ENCODE peak calls at places on chromosome 9, in eight cellular contexts. One of them, this sample, is unnamed.

GRCh38 chr9:94745806-94746540 is 19.5 kb downstream of the AOPEP start:
- DNase-seq in psoas muscle: no peak
- DNase-seq in HS-5: no peak
- DNase-seq in RPMI7951: no peak
- DNase-seq in PC-9: no peak
- DNase-seq in astrocyte of the spinal cord: no peak
- DNase-seq in NCI-H2081 treated with DMSO at 0.1 percent for 48 hours: no peak
- DNase-seq in NCI-H1105: no peak
- DNase-seq in this sample: no peak

GRCh38 chr9:76701441-76702031 is 62.7 kb upstream of the PCA3 start:
- DNase-seq in astrocyte of the spinal cord: peak
- DNase-seq in NCI-H2081 treated with DMSO at 0.1 percent for 48 hours: no peak
- DNase-seq in psoas muscle: no peak
- DNase-seq in PC-9: no peak
- DNase-seq in NCI-H1105: no peak
- DNase-seq in RPMI7951: no peak
- DNase-seq in HS-5: no peak
- DNase-seq in this sample: no peak

GRCh38 chr9:127122176-127123151 is at the start of gene ANGPTL2:
- DNase-seq in NCI-H1105: peak
- DNase-seq in NCI-H2081 treated with DMSO at 0.1 percent for 48 hours: no peak
- DNase-seq in HS-5: peak
- DNase-seq in psoas muscle: peak
- DNase-seq in RPMI7951: peak
- DNase-seq in PC-9: peak
- DNase-seq in astrocyte of the spinal cord: peak
- DNase-seq in this sample: no peak

GRCh38 chr9:113456235-113456634 is 7.3 kb upstream of the RGS3 start:
- DNase-seq in NCI-H2081 treated with DMSO at 0.1 percent for 48 hours: no peak
- DNase-seq in RPMI7951: peak
- DNase-seq in astrocyte of the spinal cord: no peak
- DNase-seq in psoas muscle: no peak
- DNase-seq in HS-5: no peak
- DNase-seq in PC-9: no peak
- DNase-seq in NCI-H1105: no peak
- DNase-seq in this sample: no peak

GRCh38 chr9:33818832-33819500 is 2.0 kb downstream of the UBE2R2 start:
- DNase-seq in HS-5: peak
- DNase-seq in RPMI7951: peak
- DNase-seq in NCI-H2081 treated with DMSO at 0.1 percent for 48 hours: no peak
- DNase-seq in NCI-H1105: no peak
- DNase-seq in PC-9: no peak
- DNase-seq in astrocyte of the spinal cord: peak
- DNase-seq in psoas muscle: no peak
- DNase-seq in this sample: no peak

GRCh38 chr9:18896004-18896403 is 137.0 kb downstream of the SAXO1 start:
- DNase-seq in psoas muscle: no peak
- DNase-seq in astrocyte of the spinal cord: no peak
- DNase-seq in RPMI7951: no peak
- DNase-seq in NCI-H2081 treated with DMSO at 0.1 percent for 48 hours: no peak
- DNase-seq in NCI-H1105: no peak
- DNase-seq in HS-5: no peak
- DNase-seq in PC-9: no peak
- DNase-seq in this sample: no peak

GRCh38 chr9:134606951-134607733 is 34.5 kb upstream of the COL5A1 start:
- DNase-seq in psoas muscle: no peak
- DNase-seq in NCI-H1105: no peak
- DNase-seq in HS-5: no peak
- DNase-seq in astrocyte of the spinal cord: peak
- DNase-seq in NCI-H2081 treated with DMSO at 0.1 percent for 48 hours: no peak
- DNase-seq in RPMI7951: peak
- DNase-seq in PC-9: no peak
- DNase-seq in this sample: no peak

GRCh38 chr9:18890372-18890771 is 142.6 kb downstream of the SAXO1 start:
- DNase-seq in NCI-H2081 treated with DMSO at 0.1 percent for 48 hours: no peak
- DNase-seq in psoas muscle: no peak
- DNase-seq in NCI-H1105: no peak
- DNase-seq in PC-9: no peak
- DNase-seq in astrocyte of the spinal cord: peak
- DNase-seq in RPMI7951: peak
- DNase-seq in HS-5: no peak
- DNase-seq in this sample: no peak

GRCh38 chr9:14515564-14516198 is 177.6 kb downstream of the ZDHHC21 start:
- DNase-seq in astrocyte of the spinal cord: peak
- DNase-seq in NCI-H2081 treated with DMSO at 0.1 percent for 48 hours: peak
- DNase-seq in HS-5: no peak
- DNase-seq in RPMI7951: no peak
- DNase-seq in NCI-H1105: peak
- DNase-seq in psoas muscle: peak
- DNase-seq in PC-9: no peak
- DNase-seq in this sample: no peak

GRCh38 chr9:107711528-107711927 is 222.0 kb upstream of the KLF4 start:
- DNase-seq in RPMI7951: peak
- DNase-seq in PC-9: peak
- DNase-seq in NCI-H1105: no peak
- DNase-seq in NCI-H2081 treated with DMSO at 0.1 percent for 48 hours: no peak
- DNase-seq in astrocyte of the spinal cord: peak
- DNase-seq in HS-5: peak
- DNase-seq in psoas muscle: peak
- DNase-seq in this sample: no peak

GRCh38 chr9:3459076-3459475 is 66.7 kb downstream of the RFX3 start:
- DNase-seq in psoas muscle: no peak
- DNase-seq in NCI-H2081 treated with DMSO at 0.1 percent for 48 hours: no peak
- DNase-seq in astrocyte of the spinal cord: no peak
- DNase-seq in RPMI7951: no peak
- DNase-seq in PC-9: no peak
- DNase-seq in NCI-H1105: peak
- DNase-seq in HS-5: no peak
- DNase-seq in this sample: no peak

GRCh38 chr9:14440062-14440461 is 126.1 kb upstream of the NFIB start:
- DNase-seq in NCI-H1105: no peak
- DNase-seq in psoas muscle: no peak
- DNase-seq in HS-5: no peak
- DNase-seq in PC-9: no peak
- DNase-seq in RPMI7951: no peak
- DNase-seq in astrocyte of the spinal cord: no peak
- DNase-seq in NCI-H2081 treated with DMSO at 0.1 percent for 48 hours: no peak
- DNase-seq in this sample: no peak

GRCh38 chr9:124482431-124483031 is 24.7 kb downstream of the NR5A1 start:
- DNase-seq in PC-9: peak
- DNase-seq in RPMI7951: no peak
- DNase-seq in NCI-H2081 treated with DMSO at 0.1 percent for 48 hours: no peak
- DNase-seq in NCI-H1105: no peak
- DNase-seq in astrocyte of the spinal cord: no peak
- DNase-seq in psoas muscle: peak
- DNase-seq in HS-5: no peak
- DNase-seq in this sample: no peak

GRCh38 chr9:127574089-127574921 is 37.8 kb upstream of the STXBP1 start:
- DNase-seq in astrocyte of the spinal cord: peak
- DNase-seq in PC-9: peak
- DNase-seq in HS-5: no peak
- DNase-seq in NCI-H1105: peak
- DNase-seq in RPMI7951: peak
- DNase-seq in NCI-H2081 treated with DMSO at 0.1 percent for 48 hours: peak
- DNase-seq in psoas muscle: no peak
- DNase-seq in this sample: no peak

GRCh38 chr9:92242115-92242778 is 51.2 kb downstream of the IARS1 start:
- DNase-seq in RPMI7951: peak
- DNase-seq in HS-5: no peak
- DNase-seq in NCI-H1105: no peak
- DNase-seq in PC-9: no peak
- DNase-seq in psoas muscle: no peak
- DNase-seq in NCI-H2081 treated with DMSO at 0.1 percent for 48 hours: no peak
- DNase-seq in astrocyte of the spinal cord: peak
- DNase-seq in this sample: no peak

GRCh38 chr9:91412895-91413294 is 10.7 kb downstream of the NFIL3 start:
- DNase-seq in RPMI7951: no peak
- DNase-seq in NCI-H1105: no peak
- DNase-seq in HS-5: no peak
- DNase-seq in PC-9: no peak
- DNase-seq in psoas muscle: no peak
- DNase-seq in NCI-H2081 treated with DMSO at 0.1 percent for 48 hours: no peak
- DNase-seq in astrocyte of the spinal cord: no peak
- DNase-seq in this sample: no peak

GRCh38 chr9:87193151-87193550 is 245.8 kb upstream of the GAS1 start:
- DNase-seq in PC-9: no peak
- DNase-seq in astrocyte of the spinal cord: no peak
- DNase-seq in HS-5: no peak
- DNase-seq in NCI-H2081 treated with DMSO at 0.1 percent for 48 hours: no peak
- DNase-seq in psoas muscle: no peak
- DNase-seq in RPMI7951: no peak
- DNase-seq in NCI-H1105: no peak
- DNase-seq in this sample: no peak